ENCODE peak calls at places on chromosomes 12 and 14, in four cellular contexts. One of them, this sample, is unnamed.

GRCh38 chr12:7155471-7156034 is 25.4 kb downstream of the CLSTN3 start:
- DNase-seq in WTC11: no peak
- DNase-seq in K562: no peak
- DNase-seq in GM12878: no peak
- DNase-seq in this sample: no peak

GRCh38 chr14:30223966-30224365 is 296.3 kb upstream of the PRKD1 start:
- DNase-seq in K562: no peak
- DNase-seq in GM12878: no peak
- DNase-seq in WTC11: no peak
- DNase-seq in this sample: no peak

GRCh38 chr12:101793401-101793800 is 37.4 kb downstream of the GNPTAB start:
- DNase-seq in K562: peak
- DNase-seq in WTC11: no peak
- DNase-seq in GM12878: peak
- DNase-seq in this sample: no peak

GRCh38 chr14:96903444-96904023 is 106.4 kb downstream of the VRK1 start:
- DNase-seq in K562: no peak
- DNase-seq in GM12878: no peak
- DNase-seq in WTC11: no peak
- DNase-seq in this sample: no peak

GRCh38 chr12:92487138-92487485 is 215.7 kb upstream of the PLEKHG7 start:
- DNase-seq in GM12878: no peak
- DNase-seq in K562: no peak
- DNase-seq in WTC11: no peak
- DNase-seq in this sample: no peak

GRCh38 chr14:23364164-23364571 is 804 bp downstream of the EFS start:
- DNase-seq in GM12878: no peak
- DNase-seq in K562: no peak
- DNase-seq in WTC11: no peak
- DNase-seq in this sample: no peak

GRCh38 chr12:117202556-117202955 is 12.3 kb upstream of the FBXO21 start:
- DNase-seq in WTC11: no peak
- DNase-seq in GM12878: no peak
- DNase-seq in K562: no peak
- DNase-seq in this sample: no peak

GRCh38 chr14:29442720-29443119 is 484.9 kb downstream of the PRKD1 start:
- DNase-seq in GM12878: no peak
- DNase-seq in WTC11: no peak
- DNase-seq in K562: no peak
- DNase-seq in this sample: no peak

GRCh38 chr12:128969480-128970055 is 116.3 kb downstream of the GLT1D1 start:
- DNase-seq in K562: peak
- DNase-seq in GM12878: peak
- DNase-seq in WTC11: peak
- DNase-seq in this sample: no peak

GRCh38 chr12:94710933-94711332 is 60.6 kb upstream of the TMCC3 start:
- DNase-seq in K562: peak
- DNase-seq in GM12878: no peak
- DNase-seq in WTC11: peak
- DNase-seq in this sample: peak

GRCh38 chr14:104119700-104120251 is 18.6 kb upstream of the KIF26A start:
- DNase-seq in WTC11: peak
- DNase-seq in GM12878: no peak
- DNase-seq in K562: no peak
- DNase-seq in this sample: no peak

GRCh38 chr12:78870539-78870938 is 6.0 kb downstream of the SYT1 start:
- DNase-seq in K562: no peak
- DNase-seq in WTC11: no peak
- DNase-seq in GM12878: no peak
- DNase-seq in this sample: no peak

GRCh38 chr14:56899829-56900228 is 89.5 kb upstream of the OTX2 start:
- DNase-seq in WTC11: no peak
- DNase-seq in K562: no peak
- DNase-seq in GM12878: no peak
- DNase-seq in this sample: no peak

GRCh38 chr12:46484396-46485061 is 112.0 kb upstream of the SLC38A2 start:
- DNase-seq in K562: no peak
- DNase-seq in GM12878: no peak
- DNase-seq in WTC11: no peak
- DNase-seq in this sample: no peak

GRCh38 chr12:65740873-65741600 is 83.2 kb upstream of the HMGA2 start:
- DNase-seq in K562: peak
- DNase-seq in GM12878: no peak
- DNase-seq in WTC11: peak
- DNase-seq in this sample: peak

GRCh38 chr12:107057071-107057834 is 36.1 kb downstream of the CRY1 start:
- DNase-seq in WTC11: no peak
- DNase-seq in GM12878: no peak
- DNase-seq in K562: no peak
- DNase-seq in this sample: no peak

GRCh38 chr12:18224745-18225144 is 36.6 kb upstream of the PIK3C2G start:
- DNase-seq in GM12878: no peak
- DNase-seq in K562: no peak
- DNase-seq in WTC11: no peak
- DNase-seq in this sample: peak

GRCh38 chr14:36647827-36648753 is 13.6 kb upstream of the PAX9 start:
- DNase-seq in K562: peak
- DNase-seq in WTC11: peak
- DNase-seq in GM12878: no peak
- DNase-seq in this sample: peak

GRCh38 chr12:117360551-117361311 is 695 bp downstream of the NOS1 start:
- DNase-seq in WTC11: peak
- DNase-seq in K562: no peak
- DNase-seq in GM12878: no peak
- DNase-seq in this sample: no peak

GRCh38 chr14:59321184-59321952 is 132.9 kb downstream of the DAAM1 start:
- DNase-seq in K562: no peak
- DNase-seq in WTC11: no peak
- DNase-seq in GM12878: no peak
- DNase-seq in this sample: no peak

GRCh38 chr12:15720299-15720698 is 68.9 kb downstream of the EPS8 start:
- DNase-seq in K562: no peak
- DNase-seq in WTC11: no peak
- DNase-seq in GM12878: no peak
- DNase-seq in this sample: no peak

GRCh38 chr12:119115296-119115905 is 63.3 kb upstream of the HSPB8 start:
- DNase-seq in WTC11: peak
- DNase-seq in GM12878: no peak
- DNase-seq in K562: peak
- DNase-seq in this sample: peak

DNA sequence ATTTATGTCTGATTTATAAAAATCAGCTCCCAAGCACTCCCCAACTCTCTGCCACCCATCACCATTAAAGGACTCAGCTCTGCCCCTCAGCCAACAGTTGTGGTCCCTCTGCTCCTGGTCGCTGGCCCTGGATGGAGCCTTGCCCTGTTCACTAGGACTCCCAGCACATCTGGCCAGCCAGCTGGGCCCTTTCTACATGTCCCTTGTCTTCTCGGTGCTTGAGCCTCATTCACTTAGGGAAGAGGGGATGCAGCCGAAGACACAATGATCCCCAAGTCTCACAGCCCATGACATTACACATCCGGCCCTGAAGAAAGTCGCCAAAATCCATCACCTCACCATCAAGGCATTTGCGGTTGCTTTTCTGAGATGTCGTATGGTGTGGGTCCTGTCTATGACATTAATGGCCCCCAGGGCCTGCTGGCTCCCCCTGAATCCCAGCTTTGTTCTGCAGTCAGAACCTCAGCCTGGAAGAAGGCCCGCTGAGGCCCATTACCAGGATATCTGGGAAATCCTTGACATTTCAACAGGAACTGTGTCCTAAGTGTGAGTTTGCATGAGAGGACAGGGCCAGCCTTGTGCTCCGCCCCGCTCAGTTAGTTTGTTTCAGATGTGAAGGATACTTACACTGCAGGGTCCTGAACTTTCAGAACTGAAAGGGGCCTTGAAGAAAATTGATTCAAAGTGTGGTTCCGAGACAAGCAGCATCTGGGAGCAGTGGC is 19.1 kb downstream of the TSPAN11 start:
- DNase-seq in WTC11: no peak
- DNase-seq in K562: no peak
- DNase-seq in GM12878: no peak
- DNase-seq in this sample: no peak
- TF ChIP-seq TCF7 in WTC11: no peak
- TF ChIP-seq TCF7 in K562: no peak
- TF ChIP-seq TCF7 in GM12878: no peak
- TF ChIP-seq TCF7 in this sample: no peak

DNA sequence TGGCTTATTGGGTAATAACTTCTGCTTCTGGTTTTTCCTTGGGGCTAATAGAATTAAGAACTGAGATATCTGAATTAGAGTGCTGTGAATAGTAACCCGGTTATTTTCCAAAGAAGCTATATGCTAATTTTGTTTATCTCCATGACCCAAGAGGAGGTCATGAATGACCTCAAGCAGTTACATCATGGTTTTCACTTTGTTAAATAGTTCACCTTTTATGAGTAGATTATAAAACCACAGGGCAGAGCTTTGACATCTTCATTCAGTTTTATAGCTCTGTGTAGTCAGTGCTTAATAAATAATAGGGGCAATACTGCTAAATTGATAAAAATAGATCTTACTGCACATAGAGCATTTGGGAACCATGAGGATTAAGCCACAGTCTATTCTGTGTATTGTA is 462.2 kb downstream of the LRIG3 start:
- DNase-seq in WTC11: no peak
- DNase-seq in GM12878: no peak
- DNase-seq in K562: no peak
- DNase-seq in this sample: no peak
- TF ChIP-seq TCF7 in WTC11: no peak
- TF ChIP-seq TCF7 in GM12878: no peak
- TF ChIP-seq TCF7 in K562: no peak
- TF ChIP-seq TCF7 in this sample: no peak

DNA sequence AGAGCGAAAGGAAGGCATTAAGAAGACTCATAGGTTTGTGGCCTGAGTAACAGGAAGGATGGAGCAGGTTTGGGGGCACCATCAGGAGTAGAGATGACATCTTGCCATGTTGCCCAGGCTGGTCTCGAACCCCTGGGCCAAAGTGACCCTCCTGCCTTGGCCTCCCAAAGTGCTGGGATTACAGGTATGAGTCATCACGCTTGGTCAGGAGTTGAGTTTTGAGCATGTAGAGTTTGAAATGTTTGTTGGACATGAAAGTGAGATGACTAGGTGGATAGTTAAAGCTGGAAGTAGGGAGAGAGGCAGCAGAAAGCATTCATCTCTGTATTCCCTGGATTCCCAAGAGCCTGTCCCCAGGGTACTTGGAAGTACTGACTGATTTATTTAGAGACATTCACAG is 112.6 kb downstream of the ERC1 start:
- DNase-seq in GM12878: no peak
- DNase-seq in WTC11: no peak
- DNase-seq in K562: no peak
- DNase-seq in this sample: no peak
- TF ChIP-seq TCF7 in GM12878: no peak
- TF ChIP-seq TCF7 in WTC11: no peak
- TF ChIP-seq TCF7 in K562: no peak
- TF ChIP-seq TCF7 in this sample: no peak

GRCh38 chr12:67735868-67736267 is 87.3 kb downstream of the DYRK2 start:
- DNase-seq in K562: no peak
- DNase-seq in WTC11: no peak
- DNase-seq in GM12878: no peak
- DNase-seq in this sample: no peak

GRCh38 chr12:67727652-67728295 is 79.2 kb downstream of the DYRK2 start:
- DNase-seq in K562: no peak
- DNase-seq in GM12878: no peak
- DNase-seq in WTC11: no peak
- DNase-seq in this sample: no peak

GRCh38 chr12:67726868-67727267 is 78.3 kb downstream of the DYRK2 start:
- DNase-seq in K562: no peak
- DNase-seq in GM12878: no peak
- DNase-seq in WTC11: no peak
- DNase-seq in this sample: no peak

GRCh38 chr12:67728296-67728666 is 79.7 kb downstream of the DYRK2 start:
- DNase-seq in WTC11: no peak
- DNase-seq in GM12878: no peak
- DNase-seq in K562: no peak
- DNase-seq in this sample: no peak

GRCh38 chr12:67732857-67733256 is 84.3 kb downstream of the DYRK2 start:
- DNase-seq in K562: no peak
- DNase-seq in GM12878: no peak
- DNase-seq in WTC11: no peak
- DNase-seq in this sample: no peak
- TF ChIP-seq TCF7 in K562: no peak
- TF ChIP-seq TCF7 in GM12878: no peak
- TF ChIP-seq TCF7 in WTC11: no peak
- TF ChIP-seq TCF7 in this sample: no peak

DNA sequence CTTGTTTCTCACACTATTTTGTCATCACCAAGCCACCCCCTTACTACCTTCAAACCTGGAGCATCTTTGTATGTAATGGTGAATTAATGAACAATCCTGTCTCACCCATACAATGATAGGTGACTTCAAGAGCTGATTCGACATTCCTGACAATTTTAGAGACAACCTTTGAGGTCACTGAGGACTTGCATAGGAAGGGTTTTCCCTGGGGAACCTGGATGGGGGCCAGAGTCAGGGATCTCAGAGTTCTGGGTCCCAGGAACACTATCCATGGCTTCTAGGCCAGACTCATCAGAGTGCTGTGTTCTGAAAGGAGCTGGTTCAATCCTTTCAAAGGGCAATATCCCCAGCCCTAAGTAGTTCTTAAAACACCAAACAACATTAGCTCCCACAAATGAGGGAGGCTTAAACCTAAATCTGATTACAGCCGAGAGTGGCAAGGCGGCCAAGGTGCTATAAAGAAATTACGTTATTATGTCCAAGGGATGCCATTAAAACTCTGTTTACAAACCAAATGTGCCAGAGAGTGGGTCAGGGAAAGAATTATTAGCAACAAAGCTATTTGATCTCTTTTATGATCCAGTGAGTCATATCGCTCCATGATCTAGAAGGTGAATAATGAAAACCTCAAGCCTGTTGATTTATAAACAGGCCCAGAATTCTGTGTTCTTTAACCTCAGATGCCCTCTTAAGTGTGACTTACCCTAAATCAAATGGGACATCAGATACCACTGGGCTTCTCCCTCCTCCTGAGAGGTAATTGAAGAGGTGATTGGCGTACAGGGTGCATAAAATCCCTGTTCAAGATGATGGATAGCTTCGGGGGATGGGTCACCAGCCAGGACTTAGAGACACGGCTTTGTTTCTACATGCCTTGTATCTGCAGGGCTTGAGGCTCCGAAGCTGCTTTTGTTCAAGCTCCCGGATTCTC is 230.2 kb upstream of the TBX3 start:
- DNase-seq in WTC11: no peak
- DNase-seq in GM12878: no peak
- DNase-seq in K562: no peak
- DNase-seq in this sample: no peak
- TF ChIP-seq TCF7 in WTC11: no peak
- TF ChIP-seq TCF7 in GM12878: no peak
- TF ChIP-seq TCF7 in K562: no peak
- TF ChIP-seq TCF7 in this sample: no peak